ENCODE peak calls at places on chromosomes 13 and 19, in ten cellular contexts. F is NCI-H524 treated with DMSO at 0.1 percent for 48 hours; K is cerebellum; C is stimulated activated CD8-positive, alpha-beta memory T cell treated with anti-CD3 and anti-CD28 coated beads, Interleukin-4, amount 100 ng/mL, for 1 hour; E is heart right ventricle; V is stimulated activated CD4-positive, alpha-beta T cell treated with anti-CD3 and anti-CD28 coated beads, Interleukin-4, amount 100 ng/mL, for 24 hours; Y is epithelial cell of prostate; P is HFF-Myc; D is ecto neural progenitor cell; O is osteocyte. X is an unnamed sample.

GRCh38 chr19:34480971-34481821 is at the start of gene WTIP:
- DNase-seq in F (no peak), K (peak; percentile 54), C (no peak), E (peak; percentile 79), V (no peak), Y (no peak), P (no peak), D (peak; percentile 93), O (peak; percentile 94), X (no peak)

GRCh38 chr13:32330438-32330837 is 15.1 kb downstream of the BRCA2 start:
- DNase-seq in F (no peak), K (no peak), C (no peak), E (no peak), V (no peak), Y (peak; percentile 16), P (no peak), D (no peak), O (no peak), X (no peak)

GRCh38 chr19:4877753-4878490 is 10.5 kb upstream of the PLIN3 start:
- DNase-seq in F (no peak), K (peak; percentile 39), C (no peak), E (peak; percentile 57), V (no peak), Y (no peak), P (no peak), D (peak; percentile 58), O (peak; percentile 84), X (peak; percentile 13)

GRCh38 chr13:109072505-109072904 is 443.1 kb downstream of the MYO16 start:
- DNase-seq in F (no peak), K (no peak), C (no peak), E (no peak), V (no peak), Y (no peak), P (no peak), D (no peak), O (no peak), X (no peak)

GRCh38 chr13:92547256-92547655 is 679.4 kb upstream of the GPC6 start:
- DNase-seq in F (no peak), K (no peak), C (no peak), E (no peak), V (no peak), Y (peak; percentile 1), P (no peak), D (no peak), O (no peak), X (no peak)

GRCh38 chr19:2949939-2950285 is 5.1 kb upstream of the ZNF77 start:
- DNase-seq in F (no peak), K (no peak), C (no peak), E (no peak), V (no peak), Y (no peak), P (no peak), D (no peak), O (no peak), X (peak; percentile 62)

GRCh38 chr13:32025730-32026129 is 5.8 kb upstream of the FRY start:
- DNase-seq in F (no peak), K (no peak), C (no peak), E (no peak), V (no peak), Y (no peak), P (no peak), D (peak; percentile 56), O (no peak), X (no peak)

GRCh38 chr13:103983948-103984347 is 917.7 kb upstream of the SLC10A2 start:
- DNase-seq in F (no peak), K (no peak), C (no peak), E (no peak), V (no peak), Y (no peak), P (no peak), D (no peak), O (no peak), X (no peak)

GRCh38 chr13:42574011-42574410 is at the start of gene TNFSF11:
- DNase-seq in F (no peak), K (no peak), C (no peak), E (no peak), V (peak; percentile 17), Y (no peak), P (no peak), D (peak; percentile 61), O (no peak), X (no peak)

GRCh38 chr13:66689037-66689619 is 541.0 kb downstream of the PCDH9 start:
- DNase-seq in F (no peak), K (no peak), C (no peak), E (no peak), V (no peak), Y (no peak), P (no peak), D (no peak), O (no peak), X (peak; percentile 49)

GRCh38 chr13:112448621-112449544 is 72.7 kb downstream of the SPACA7 start:
- DNase-seq in F (no peak), K (no peak), C (no peak), E (no peak), V (no peak), Y (no peak), P (no peak), D (peak; percentile 39), O (peak; percentile 75), X (no peak)

GRCh38 chr13:78978381-78978998 is 319.5 kb upstream of the OBI1 start:
- DNase-seq in F (no peak), K (peak; percentile 49), C (no peak), E (no peak), V (peak; percentile 48), Y (peak; percentile 1), P (peak; percentile 26), D (no peak), O (no peak), X (peak; percentile 91)

GRCh38 chr19:49408816-49409440 is 14.3 kb downstream of the PTH2 start:
- DNase-seq in F (no peak), K (no peak), C (no peak), E (no peak), V (no peak), Y (no peak), P (no peak), D (no peak), O (no peak), X (no peak)

GRCh38 chr13:40402931-40403412 is 263.5 kb downstream of the FOXO1 start:
- DNase-seq in F (no peak), K (no peak), C (no peak), E (no peak), V (no peak), Y (no peak), P (no peak), D (no peak), O (no peak), X (no peak)

GRCh38 chr13:27341616-27342015 is 71.0 kb downstream of the RASL11A start:
- DNase-seq in F (no peak), K (no peak), C (no peak), E (no peak), V (no peak), Y (no peak), P (no peak), D (no peak), O (no peak), X (no peak)

GRCh38 chr19:14000691-14001365 is 5.3 kb downstream of the RFX1 start:
- DNase-seq in F (no peak), K (peak; percentile 3), C (no peak), E (no peak), V (no peak), Y (no peak), P (no peak), D (no peak), O (no peak), X (no peak)

GRCh38 chr13:45299194-45299593 is 41.8 kb downstream of the TPT1 start:
- DNase-seq in F (no peak), K (no peak), C (no peak), E (no peak), V (no peak), Y (no peak), P (no peak), D (no peak), O (no peak), X (no peak)

GRCh38 chr13:109297628-109298027 is 488.8 kb downstream of the IRS2 start:
- DNase-seq in F (no peak), K (no peak), C (no peak), E (no peak), V (no peak), Y (no peak), P (peak; percentile 52), D (no peak), O (no peak), X (no peak)

GRCh38 chr13:30569901-30570576 is 47.7 kb upstream of the USPL1 start:
- DNase-seq in F (no peak), K (no peak), C (no peak), E (no peak), V (no peak), Y (peak; percentile 83), P (peak; percentile 59), D (no peak), O (no peak), X (no peak)

GRCh38 chr13:103638706-103639105 is 572.5 kb upstream of the SLC10A2 start:
- DNase-seq in F (peak; percentile 4), K (no peak), C (no peak), E (no peak), V (no peak), Y (no peak), P (no peak), D (no peak), O (no peak), X (no peak)

GRCh38 chr19:31545766-31546165 is 196.5 kb upstream of the TSHZ3 start:
- DNase-seq in F (no peak), K (no peak), C (no peak), E (no peak), V (no peak), Y (no peak), P (no peak), D (peak; percentile 27), O (peak; percentile 30), X (no peak)

GRCh38 chr19:4059931-4060620 is 6.6 kb downstream of the ZBTB7A start:
- DNase-seq in F (no peak), K (no peak), C (peak; percentile 46), E (peak; percentile 77), V (peak; percentile 58), Y (no peak), P (no peak), D (no peak), O (no peak), X (no peak)

GRCh38 chr13:112444416-112445399 is 68.6 kb downstream of the SPACA7 start:
- DNase-seq in F (no peak), K (no peak), C (no peak), E (no peak), V (no peak), Y (no peak), P (no peak), D (peak; percentile 44), O (peak; percentile 83), X (no peak)

GRCh38 chr13:112056284-112056727 is 10.6 kb upstream of the SOX1 start:
- DNase-seq in F (no peak), K (no peak), C (no peak), E (no peak), V (no peak), Y (no peak), P (no peak), D (no peak), O (peak; percentile 82), X (peak; percentile 85)

GRCh38 chr19:1987197-1988187 is 28.0 kb downstream of the BTBD2 start:
- DNase-seq in F (no peak), K (no peak), C (no peak), E (no peak), V (no peak), Y (no peak), P (no peak), D (no peak), O (no peak), X (no peak)

GRCh38 chr19:53057904-53058579 is 13.5 kb downstream of the ERVV-2 start:
- DNase-seq in F (no peak), K (peak; percentile 66), C (no peak), E (peak; percentile 35), V (no peak), Y (no peak), P (no peak), D (peak; percentile 58), O (no peak), X (peak; percentile 13)

GRCh38 chr13:80237646-80238045 is 103.3 kb downstream of the SPRY2 start:
- DNase-seq in F (no peak), K (no peak), C (no peak), E (no peak), V (no peak), Y (no peak), P (no peak), D (no peak), O (no peak), X (no peak)

GRCh38 chr13:99085139-99085845 is 107.4 kb upstream of the DOCK9 start:
- DNase-seq in F (no peak), K (peak; percentile 22), C (no peak), E (no peak), V (no peak), Y (no peak), P (no peak), D (peak; percentile 60), O (no peak), X (no peak)